ENCODE peak calls at places on chromosomes 3 and 15, in four cellular contexts. N is NCI-H1417, B is A673, E is fibroblast of lung. H is an unnamed sample.

GRCh38 chr3:113018461-113019181 is 27.8 kb downstream of the GTPBP8 start:
- DNase-seq in N (no peak), B (peak; percentile 71), E (peak; percentile 27), H (no peak)

GRCh38 chr15:64760056-64760455 is 15.3 kb downstream of the RBPMS2 start:
- DNase-seq in N (no peak), B (no peak), E (no peak), H (no peak)

GRCh38 chr3:48896991-48897390 is 1.7 kb downstream of the SLC25A20 start:
- DNase-seq in N (no peak), B (no peak), E (peak; percentile 8), H (no peak)

GRCh38 chr3:135140543-135140942 is 345.5 kb downstream of the EPHB1 start:
- DNase-seq in N (no peak), B (no peak), E (no peak), H (no peak)

GRCh38 chr15:26838742-26839460 is 28.0 kb upstream of the GABRA5 start:
- DNase-seq in N (peak; percentile 52), B (no peak), E (no peak), H (no peak)

GRCh38 chr15:85621096-85621495 is 173.6 kb downstream of the KLHL25 start:
- DNase-seq in N (no peak), B (no peak), E (no peak), H (no peak)

GRCh38 chr3:123767564-123768292 is 116.4 kb downstream of the MYLK start:
- DNase-seq in N (no peak), B (no peak), E (no peak), H (no peak)

GRCh38 chr3:64306745-64307144 is 81.5 kb upstream of the PRICKLE2 start:
- DNase-seq in N (no peak), B (no peak), E (no peak), H (no peak)

GRCh38 chr3:102307442-102307841 is 127.4 kb upstream of the ZPLD1 start:
- DNase-seq in N (no peak), B (no peak), E (no peak), H (no peak)

GRCh38 chr3:4722103-4722502 is 229.0 kb downstream of the ITPR1 start:
- DNase-seq in N (peak; percentile 69), B (peak; percentile 51), E (peak; percentile 65), H (no peak)

GRCh38 chr3:143429628-143430514 is 310.3 kb downstream of the CHST2 start:
- DNase-seq in N (no peak), B (no peak), E (peak; percentile 43), H (no peak)

GRCh38 chr3:48187579-48188265 is 495 bp downstream of the CDC25A start:
- DNase-seq in N (no peak), B (peak; percentile 12), E (peak; percentile 82), H (no peak)

GRCh38 chr15:89370120-89371077 is 35.8 kb upstream of the POLG start:
- DNase-seq in N (no peak), B (no peak), E (no peak), H (no peak)

GRCh38 chr3:15287565-15288330 is 44.6 kb downstream of the SH3BP5 start:
- DNase-seq in N (no peak), B (no peak), E (peak; percentile 98), H (no peak)

GRCh38 chr3:50289130-50289529 is 3.1 kb downstream of the IFRD2 start:
- DNase-seq in N (no peak), B (no peak), E (no peak), H (no peak)

GRCh38 chr3:26827169-26827568 is 204.6 kb downstream of the LRRC3B start:
- DNase-seq in N (no peak), B (no peak), E (no peak), H (no peak)

GRCh38 chr3:140541975-140542653 is 135.8 kb upstream of the TRIM42 start:
- DNase-seq in N (no peak), B (no peak), E (no peak), H (no peak)

GRCh38 chr3:126980266-126980811 is 2.6 kb upstream of the PLXNA1 start:
- DNase-seq in N (no peak), B (no peak), E (no peak), H (no peak)